ENCODE peak calls at places on chromosomes 5 and 9, in six cellular contexts. One of them, this sample, is unnamed.

GRCh38 chr9:69933445-69933844 is 110.2 kb upstream of the MAMDC2 start:
- DNase-seq in endothelial cell of umbilical vein: no peak
- DNase-seq in GM12878: no peak
- DNase-seq in K562: no peak
- DNase-seq in A549: no peak
- DNase-seq in HepG2: no peak
- DNase-seq in this sample: no peak

GRCh38 chr5:113166710-113167366 is 190.2 kb downstream of the DCP2 start:
- DNase-seq in endothelial cell of umbilical vein: peak; percentile 72
- DNase-seq in GM12878: no peak
- DNase-seq in K562: no peak
- DNase-seq in A549: peak; percentile 4
- DNase-seq in HepG2: peak; percentile 6
- DNase-seq in this sample: no peak

GRCh38 chr9:82934949-82935348 is 128.0 kb downstream of the RASEF start:
- DNase-seq in endothelial cell of umbilical vein: peak; percentile 24
- DNase-seq in GM12878: no peak
- DNase-seq in K562: no peak
- DNase-seq in A549: peak; percentile 70
- DNase-seq in HepG2: peak; percentile 83
- DNase-seq in this sample: no peak

GRCh38 chr5:82183828-82184227 is 94.3 kb downstream of the RPS23 start:
- DNase-seq in endothelial cell of umbilical vein: no peak
- DNase-seq in GM12878: peak; percentile 17
- DNase-seq in K562: no peak
- DNase-seq in A549: no peak
- DNase-seq in HepG2: no peak
- DNase-seq in this sample: peak; percentile 62

GRCh38 chr9:124285903-124286291 is 28.1 kb downstream of the NEK6 start:
- DNase-seq in endothelial cell of umbilical vein: peak; percentile 90
- DNase-seq in GM12878: peak; percentile 70
- DNase-seq in K562: peak; percentile 38
- DNase-seq in A549: no peak
- DNase-seq in HepG2: no peak
- DNase-seq in this sample: peak; percentile 94

GRCh38 chr9:93600504-93600903 is 24.1 kb downstream of the PHF2 start:
- DNase-seq in endothelial cell of umbilical vein: no peak
- DNase-seq in GM12878: no peak
- DNase-seq in K562: no peak
- DNase-seq in A549: no peak
- DNase-seq in HepG2: no peak
- DNase-seq in this sample: peak; percentile 46

GRCh38 chr5:125484272-125485002 is 738.0 kb upstream of the ZNF608 start:
- DNase-seq in endothelial cell of umbilical vein: peak; percentile 92
- DNase-seq in GM12878: no peak
- DNase-seq in K562: no peak
- DNase-seq in A549: peak; percentile 23
- DNase-seq in HepG2: no peak
- DNase-seq in this sample: no peak

GRCh38 chr5:78127875-78128274 is 166.6 kb downstream of the AP3B1 start:
- DNase-seq in endothelial cell of umbilical vein: no peak
- DNase-seq in GM12878: no peak
- DNase-seq in K562: peak; percentile 18
- DNase-seq in A549: peak; percentile 55
- DNase-seq in HepG2: no peak
- DNase-seq in this sample: peak; percentile 7

GRCh38 chr9:94720846-94721549 is 5.5 kb upstream of the AOPEP start:
- DNase-seq in endothelial cell of umbilical vein: no peak
- DNase-seq in GM12878: no peak
- DNase-seq in K562: no peak
- DNase-seq in A549: no peak
- DNase-seq in HepG2: peak; percentile 15
- DNase-seq in this sample: no peak

GRCh38 chr9:33114746-33115145 is 38.3 kb upstream of the SMU1 start:
- DNase-seq in endothelial cell of umbilical vein: no peak
- DNase-seq in GM12878: no peak
- DNase-seq in K562: no peak
- DNase-seq in A549: no peak
- DNase-seq in HepG2: no peak
- DNase-seq in this sample: no peak

GRCh38 chr5:179160584-179160983 is 100.4 kb downstream of the ZNF354C start:
- DNase-seq in endothelial cell of umbilical vein: no peak
- DNase-seq in GM12878: no peak
- DNase-seq in K562: peak; percentile 25
- DNase-seq in A549: no peak
- DNase-seq in HepG2: no peak
- DNase-seq in this sample: no peak

GRCh38 chr5:142937265-142937877 is 167.2 kb downstream of the ARHGAP26 start:
- DNase-seq in endothelial cell of umbilical vein: no peak
- DNase-seq in GM12878: no peak
- DNase-seq in K562: no peak
- DNase-seq in A549: no peak
- DNase-seq in HepG2: no peak
- DNase-seq in this sample: no peak

GRCh38 chr9:116566677-116567488 is 120.2 kb upstream of the TRIM32 start:
- DNase-seq in endothelial cell of umbilical vein: no peak
- DNase-seq in GM12878: no peak
- DNase-seq in K562: no peak
- DNase-seq in A549: peak; percentile 61
- DNase-seq in HepG2: peak; percentile 96
- DNase-seq in this sample: no peak

GRCh38 chr5:37875051-37875787 is 35.4 kb upstream of the GDNF start:
- DNase-seq in endothelial cell of umbilical vein: no peak
- DNase-seq in GM12878: no peak
- DNase-seq in K562: no peak
- DNase-seq in A549: no peak
- DNase-seq in HepG2: no peak
- DNase-seq in this sample: peak; percentile 8

GRCh38 chr5:157162919-157163510 is 3.0 kb downstream of the GARIN3 start:
- DNase-seq in endothelial cell of umbilical vein: no peak
- DNase-seq in GM12878: no peak
- DNase-seq in K562: no peak
- DNase-seq in A549: no peak
- DNase-seq in HepG2: no peak
- DNase-seq in this sample: no peak

GRCh38 chr9:6646028-6646636 is 603 bp upstream of the GLDC start:
- DNase-seq in endothelial cell of umbilical vein: no peak
- DNase-seq in GM12878: no peak
- DNase-seq in K562: no peak
- DNase-seq in A549: no peak
- DNase-seq in HepG2: peak; percentile 18
- DNase-seq in this sample: no peak

GRCh38 chr5:35023531-35024178 is 24.1 kb downstream of the AGXT2 start:
- DNase-seq in endothelial cell of umbilical vein: no peak
- DNase-seq in GM12878: no peak
- DNase-seq in K562: no peak
- DNase-seq in A549: no peak
- DNase-seq in HepG2: no peak
- DNase-seq in this sample: no peak

GRCh38 chr9:69452110-69452780 is 127.2 kb downstream of the ENTREP1 start:
- DNase-seq in endothelial cell of umbilical vein: no peak
- DNase-seq in GM12878: no peak
- DNase-seq in K562: no peak
- DNase-seq in A549: no peak
- DNase-seq in HepG2: no peak
- DNase-seq in this sample: no peak

GRCh38 chr5:73142035-73142434 is 21.7 kb downstream of the TMEM171 start:
- DNase-seq in endothelial cell of umbilical vein: no peak
- DNase-seq in GM12878: no peak
- DNase-seq in K562: no peak
- DNase-seq in A549: no peak
- DNase-seq in HepG2: no peak
- DNase-seq in this sample: no peak

GRCh38 chr5:71013575-71013974 is 11.6 kb downstream of the NAIP start:
- DNase-seq in endothelial cell of umbilical vein: peak; percentile 0
- DNase-seq in GM12878: no peak
- DNase-seq in K562: peak; percentile 10
- DNase-seq in A549: no peak
- DNase-seq in HepG2: no peak
- DNase-seq in this sample: peak; percentile 51

GRCh38 chr9:15239816-15240215 is 67.2 kb downstream of the TTC39B start:
- DNase-seq in endothelial cell of umbilical vein: no peak
- DNase-seq in GM12878: no peak
- DNase-seq in K562: no peak
- DNase-seq in A549: no peak
- DNase-seq in HepG2: no peak
- DNase-seq in this sample: no peak

GRCh38 chr5:143979044-143979690 is 167.2 kb downstream of the HMHB1 start:
- DNase-seq in endothelial cell of umbilical vein: no peak
- DNase-seq in GM12878: no peak
- DNase-seq in K562: no peak
- DNase-seq in A549: no peak
- DNase-seq in HepG2: no peak
- DNase-seq in this sample: no peak

GRCh38 chr9:87147803-87148202 is 200.5 kb upstream of the GAS1 start:
- DNase-seq in endothelial cell of umbilical vein: peak; percentile 1
- DNase-seq in GM12878: no peak
- DNase-seq in K562: no peak
- DNase-seq in A549: no peak
- DNase-seq in HepG2: no peak
- DNase-seq in this sample: no peak
- H3K4me3 ChIP-seq in endothelial cell of umbilical vein: no peak overlapping the region
- H3K4me3 ChIP-seq in GM12878: no peak overlapping the region
- H3K4me3 ChIP-seq in K562: peak overlapping the region; percentile 17
- H3K4me3 ChIP-seq in A549: no peak overlapping the region
- H3K4me3 ChIP-seq in HepG2: no peak overlapping the region
- H3K4me3 ChIP-seq in this sample: no peak overlapping the region

GRCh38 chr5:139560752-139561654 is at the start of gene UBE2D2:
- DNase-seq in endothelial cell of umbilical vein: peak; percentile 97
- DNase-seq in GM12878: peak; percentile 92
- DNase-seq in K562: peak; percentile 96
- DNase-seq in A549: peak; percentile 95
- DNase-seq in HepG2: peak; percentile 90
- DNase-seq in this sample: peak; percentile 99
- TF ChIP-seq POLR2A in endothelial cell of umbilical vein: peak; percentile 89
- TF ChIP-seq POLR2A in GM12878: peak; percentile 87
- TF ChIP-seq POLR2A in K562: peak; percentile 90
- TF ChIP-seq POLR2A in A549: peak; percentile 57
- TF ChIP-seq POLR2A in HepG2: peak; percentile 78
- TF ChIP-seq POLR2A in this sample: peak; percentile 89

GRCh38 chr5:2656186-2656585 is 95.3 kb downstream of the IRX2 start:
- DNase-seq in endothelial cell of umbilical vein: no peak
- DNase-seq in GM12878: no peak
- DNase-seq in K562: no peak
- DNase-seq in A549: no peak
- DNase-seq in HepG2: no peak
- DNase-seq in this sample: no peak
- TF ChIP-seq MYC in endothelial cell of umbilical vein: no peak
- TF ChIP-seq MYC in GM12878: no peak
- TF ChIP-seq MYC in K562: no peak
- TF ChIP-seq MYC in A549: no peak
- TF ChIP-seq MYC in HepG2: no peak
- TF ChIP-seq MYC in this sample: no peak

GRCh38 chr5:123085638-123086286 is 3.3 kb upstream of the PRDM6 start:
- DNase-seq in endothelial cell of umbilical vein: no peak
- DNase-seq in GM12878: no peak
- DNase-seq in K562: no peak
- DNase-seq in A549: no peak
- DNase-seq in HepG2: no peak
- DNase-seq in this sample: no peak
- H3K4me3 ChIP-seq in endothelial cell of umbilical vein: no peak overlapping the region
- H3K4me3 ChIP-seq in GM12878: no peak overlapping the region
- H3K4me3 ChIP-seq in K562: no peak overlapping the region
- H3K4me3 ChIP-seq in A549: no peak overlapping the region
- H3K4me3 ChIP-seq in HepG2: no peak overlapping the region
- H3K4me3 ChIP-seq in this sample: no peak overlapping the region

GRCh38 chr9:37036237-37037136 is 2.4 kb upstream of the PAX5 start:
- DNase-seq in endothelial cell of umbilical vein: peak; percentile 30
- DNase-seq in GM12878: no peak
- DNase-seq in K562: no peak
- DNase-seq in A549: no peak
- DNase-seq in HepG2: no peak
- DNase-seq in this sample: peak; percentile 58
- TF ChIP-seq POLR2A in endothelial cell of umbilical vein: no peak
- TF ChIP-seq POLR2A in GM12878: no peak
- TF ChIP-seq POLR2A in K562: no peak
- TF ChIP-seq POLR2A in A549: no peak
- TF ChIP-seq POLR2A in HepG2: no peak
- TF ChIP-seq POLR2A in this sample: no peak

GRCh38 chr9:126331964-126332748 is 5.5 kb downstream of the MVB12B start:
- DNase-seq in endothelial cell of umbilical vein: no peak
- DNase-seq in GM12878: no peak
- DNase-seq in K562: no peak
- DNase-seq in A549: no peak
- DNase-seq in HepG2: no peak
- DNase-seq in this sample: peak; percentile 61

GRCh38 chr9:126335837-126336236 is 9.2 kb downstream of the MVB12B start:
- DNase-seq in endothelial cell of umbilical vein: peak; percentile 40
- DNase-seq in GM12878: no peak
- DNase-seq in K562: no peak
- DNase-seq in A549: no peak
- DNase-seq in HepG2: no peak
- DNase-seq in this sample: no peak

GRCh38 chr9:126336350-126337335 is 10.0 kb downstream of the MVB12B start:
- DNase-seq in endothelial cell of umbilical vein: no peak
- DNase-seq in GM12878: no peak
- DNase-seq in K562: no peak
- DNase-seq in A549: no peak
- DNase-seq in HepG2: no peak
- DNase-seq in this sample: peak; percentile 16

GRCh38 chr9:126337690-126338426 is 11.2 kb downstream of the MVB12B start:
- DNase-seq in endothelial cell of umbilical vein: no peak
- DNase-seq in GM12878: no peak
- DNase-seq in K562: no peak
- DNase-seq in A549: no peak
- DNase-seq in HepG2: no peak
- DNase-seq in this sample: peak; percentile 31

DNA sequence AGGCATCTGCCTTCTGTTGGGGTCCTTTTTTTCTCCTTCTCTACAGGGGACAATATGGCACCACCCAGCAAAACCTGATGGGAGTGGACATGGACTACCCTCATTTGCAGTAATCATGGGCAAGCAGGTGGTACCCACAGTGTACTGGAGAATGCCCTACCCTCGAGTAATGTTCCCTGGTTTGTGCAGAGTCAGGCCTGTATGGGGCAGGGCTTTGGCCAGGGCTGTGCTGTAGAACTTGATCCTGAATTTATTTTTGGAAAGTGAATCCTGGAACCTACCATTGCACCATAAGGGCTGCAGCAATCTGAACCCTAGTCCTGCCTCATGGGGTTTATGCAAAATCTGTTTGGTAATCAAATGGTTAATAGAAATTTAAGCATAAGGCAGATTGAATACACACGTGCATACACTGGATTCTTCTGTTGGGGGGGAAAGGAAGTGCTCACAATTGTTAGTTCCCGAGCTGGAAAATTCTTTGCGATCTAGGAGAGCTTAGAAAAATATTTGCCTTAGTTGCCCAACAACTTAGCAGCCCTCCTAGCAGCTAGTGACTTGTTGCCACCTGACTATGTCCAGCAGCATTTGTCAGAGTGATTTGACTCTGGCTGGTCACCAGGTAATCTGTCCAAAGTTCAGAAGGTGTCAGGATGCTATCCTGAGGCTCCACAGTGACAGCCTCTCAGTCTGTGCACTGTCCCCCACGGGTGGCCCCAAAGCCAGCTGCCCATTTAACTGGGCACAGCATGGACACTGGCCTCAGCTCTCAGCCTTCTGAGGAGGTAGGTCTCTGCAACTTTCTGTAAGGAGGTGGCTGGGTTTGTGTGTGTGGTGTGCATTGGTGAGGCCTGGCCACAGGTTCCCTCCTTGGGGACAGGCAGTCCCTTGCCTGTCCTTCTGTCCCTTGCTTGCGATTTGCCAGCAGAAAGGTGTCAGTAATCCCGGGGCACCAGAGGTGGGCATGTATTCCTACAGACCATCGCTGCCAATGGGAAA is 8.3 kb downstream of the MVB12B start:
- DNase-seq in endothelial cell of umbilical vein: peak; percentile 86
- DNase-seq in GM12878: no peak
- DNase-seq in K562: no peak
- DNase-seq in A549: no peak
- DNase-seq in HepG2: peak; percentile 99
- DNase-seq in this sample: no peak
- TF ChIP-seq MYC in endothelial cell of umbilical vein: no peak
- TF ChIP-seq MYC in GM12878: no peak
- TF ChIP-seq MYC in K562: no peak
- TF ChIP-seq MYC in A549: no peak
- TF ChIP-seq MYC in HepG2: no peak
- TF ChIP-seq MYC in this sample: no peak